ENCODE peak calls at places on chromosomes 1 and 21, in four cellular contexts. One of them, this sample, is unnamed.

GRCh38 chr1:163161337-163161736 is 41.4 kb downstream of the RGS5 start:
- DNase-seq in esophagus muscularis mucosa: no peak
- DNase-seq in stomach: no peak
- DNase-seq in HepG2: no peak
- DNase-seq in this sample: no peak

GRCh38 chr1:39407496-39407888 is 83.9 kb upstream of the BMP8A start:
- DNase-seq in esophagus muscularis mucosa: no peak
- DNase-seq in stomach: no peak
- DNase-seq in HepG2: no peak
- DNase-seq in this sample: no peak

GRCh38 chr21:35529141-35529863 is 480.2 kb upstream of the RUNX1 start:
- DNase-seq in esophagus muscularis mucosa: no peak
- DNase-seq in stomach: no peak
- DNase-seq in HepG2: no peak
- DNase-seq in this sample: no peak

GRCh38 chr1:36692465-36692864 is 209.8 kb upstream of the CSF3R start:
- DNase-seq in esophagus muscularis mucosa: no peak
- DNase-seq in stomach: no peak
- DNase-seq in HepG2: no peak
- DNase-seq in this sample: no peak

GRCh38 chr1:219476116-219476515 is 136.8 kb downstream of the ZC3H11B start:
- DNase-seq in esophagus muscularis mucosa: no peak
- DNase-seq in stomach: no peak
- DNase-seq in HepG2: no peak
- DNase-seq in this sample: no peak

GRCh38 chr1:175887981-175888428 is 144.6 kb upstream of the TNR start:
- DNase-seq in esophagus muscularis mucosa: no peak
- DNase-seq in stomach: peak
- DNase-seq in HepG2: peak
- DNase-seq in this sample: peak

GRCh38 chr1:37602750-37603694 is 7.3 kb upstream of the GNL2 start:
- DNase-seq in esophagus muscularis mucosa: no peak
- DNase-seq in stomach: no peak
- DNase-seq in HepG2: peak
- DNase-seq in this sample: peak

GRCh38 chr21:34946385-34947121 is 102.5 kb downstream of the RUNX1 start:
- DNase-seq in esophagus muscularis mucosa: no peak
- DNase-seq in stomach: no peak
- DNase-seq in HepG2: no peak
- DNase-seq in this sample: no peak

GRCh38 chr1:37797750-37798345 is 4.2 kb downstream of the MANEAL start:
- DNase-seq in esophagus muscularis mucosa: no peak
- DNase-seq in stomach: no peak
- DNase-seq in HepG2: no peak
- DNase-seq in this sample: no peak

GRCh38 chr1:1402081-1402900 is 3.2 kb upstream of the CCNL2 start:
- DNase-seq in esophagus muscularis mucosa: no peak
- DNase-seq in stomach: no peak
- DNase-seq in HepG2: peak
- DNase-seq in this sample: peak
- TF ChIP-seq CTCF in esophagus muscularis mucosa: no peak
- TF ChIP-seq CTCF in stomach: no peak
- TF ChIP-seq CTCF in HepG2: peak
- TF ChIP-seq CTCF in this sample: peak

DNA sequence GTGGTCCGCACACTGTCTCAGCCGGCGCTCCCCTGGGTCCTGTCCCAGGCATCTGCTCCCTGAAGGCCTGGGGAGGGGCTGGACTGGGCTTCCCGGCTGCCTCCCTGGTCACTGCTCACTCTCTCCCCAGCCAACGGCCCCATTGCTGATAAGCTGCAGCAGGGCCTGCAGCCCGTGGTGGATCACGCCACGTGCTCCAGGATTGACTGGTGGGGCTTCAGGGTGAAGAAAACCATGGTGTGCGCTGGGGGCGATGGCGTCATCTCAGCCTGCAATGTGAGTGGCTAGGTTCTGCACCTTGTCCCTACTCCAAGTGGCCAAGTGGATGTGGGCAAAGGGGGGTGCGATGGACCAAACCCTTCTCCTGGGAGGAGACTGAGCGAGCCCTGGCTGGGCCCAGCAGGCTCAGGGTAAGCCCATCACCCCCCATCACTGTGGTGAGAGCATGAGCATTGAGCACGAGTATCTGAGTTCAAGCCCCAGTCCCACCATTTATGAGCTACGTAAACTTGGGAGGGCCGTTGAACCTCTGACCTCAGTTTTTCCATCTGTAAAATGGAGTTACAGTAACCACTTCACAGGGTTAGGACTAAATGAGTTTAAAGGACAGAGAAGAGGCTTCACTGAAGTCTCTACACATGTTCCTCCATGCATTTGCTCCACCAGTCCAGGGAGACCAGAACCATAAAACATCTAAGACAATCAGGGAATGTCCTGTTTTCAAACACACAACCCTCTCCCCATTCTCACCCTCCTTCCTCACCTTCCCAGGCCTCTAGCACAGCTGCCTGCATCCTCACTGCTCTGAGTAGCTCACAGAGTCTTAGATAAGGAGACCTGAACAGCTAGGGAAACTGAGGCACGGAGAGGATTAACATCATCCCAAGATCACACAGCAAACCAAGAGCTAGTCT is 6.5 kb downstream of the CTRC start:
- DNase-seq in esophagus muscularis mucosa: no peak
- DNase-seq in stomach: no peak
- DNase-seq in HepG2: no peak
- DNase-seq in this sample: no peak
- TF ChIP-seq POLR2A in esophagus muscularis mucosa: no peak
- TF ChIP-seq POLR2A in stomach: no peak
- TF ChIP-seq POLR2A in HepG2: no peak
- TF ChIP-seq POLR2A in this sample: no peak

DNA sequence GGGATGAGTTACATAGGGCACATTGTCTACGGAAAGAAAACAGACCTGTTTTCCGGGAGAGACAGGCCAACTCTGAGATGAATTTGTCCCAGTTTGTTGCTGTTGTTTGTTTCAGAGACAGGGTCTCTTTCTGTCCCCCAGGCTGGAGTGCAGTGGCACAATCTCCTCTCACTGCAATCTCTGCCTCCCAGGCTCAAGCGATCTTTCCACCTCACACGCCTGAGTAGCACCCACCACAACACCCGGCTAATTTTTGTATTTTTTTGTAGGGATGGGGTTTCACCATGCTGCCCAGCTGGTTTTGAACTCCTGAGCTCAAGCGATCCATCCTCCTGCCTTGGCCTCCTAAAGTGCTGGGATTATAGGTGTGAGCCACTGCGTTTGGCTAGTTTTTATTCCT is 125.5 kb upstream of the ERRFI1 start:
- DNase-seq in esophagus muscularis mucosa: no peak
- DNase-seq in stomach: no peak
- DNase-seq in HepG2: peak
- DNase-seq in this sample: no peak
- TF ChIP-seq POLR2AphosphoS5 in esophagus muscularis mucosa: no peak
- TF ChIP-seq POLR2AphosphoS5 in stomach: no peak
- TF ChIP-seq POLR2AphosphoS5 in HepG2: no peak
- TF ChIP-seq POLR2AphosphoS5 in this sample: no peak

GRCh38 chr1:1040004-1040991 is 20.4 kb downstream of the AGRN start:
- DNase-seq in esophagus muscularis mucosa: no peak
- DNase-seq in stomach: peak
- DNase-seq in HepG2: no peak
- DNase-seq in this sample: peak
- TF ChIP-seq CTCF in esophagus muscularis mucosa: peak
- TF ChIP-seq CTCF in stomach: no peak
- TF ChIP-seq CTCF in HepG2: no peak
- TF ChIP-seq CTCF in this sample: no peak

GRCh38 chr1:203473281-203473680 is 2.3 kb upstream of the PRELP start:
- DNase-seq in esophagus muscularis mucosa: no peak
- DNase-seq in stomach: no peak
- DNase-seq in HepG2: no peak
- DNase-seq in this sample: no peak

GRCh38 chr1:203477748-203478147 is 2.1 kb downstream of the PRELP start:
- DNase-seq in esophagus muscularis mucosa: no peak
- DNase-seq in stomach: no peak
- DNase-seq in HepG2: no peak
- DNase-seq in this sample: no peak

GRCh38 chr1:203476223-203476622 is 617 bp downstream of the PRELP start:
- DNase-seq in esophagus muscularis mucosa: no peak
- DNase-seq in stomach: no peak
- DNase-seq in HepG2: no peak
- DNase-seq in this sample: no peak

GRCh38 chr1:203473781-203474305 is 1.8 kb upstream of the PRELP start:
- DNase-seq in esophagus muscularis mucosa: no peak
- DNase-seq in stomach: no peak
- DNase-seq in HepG2: no peak
- DNase-seq in this sample: no peak

DNA sequence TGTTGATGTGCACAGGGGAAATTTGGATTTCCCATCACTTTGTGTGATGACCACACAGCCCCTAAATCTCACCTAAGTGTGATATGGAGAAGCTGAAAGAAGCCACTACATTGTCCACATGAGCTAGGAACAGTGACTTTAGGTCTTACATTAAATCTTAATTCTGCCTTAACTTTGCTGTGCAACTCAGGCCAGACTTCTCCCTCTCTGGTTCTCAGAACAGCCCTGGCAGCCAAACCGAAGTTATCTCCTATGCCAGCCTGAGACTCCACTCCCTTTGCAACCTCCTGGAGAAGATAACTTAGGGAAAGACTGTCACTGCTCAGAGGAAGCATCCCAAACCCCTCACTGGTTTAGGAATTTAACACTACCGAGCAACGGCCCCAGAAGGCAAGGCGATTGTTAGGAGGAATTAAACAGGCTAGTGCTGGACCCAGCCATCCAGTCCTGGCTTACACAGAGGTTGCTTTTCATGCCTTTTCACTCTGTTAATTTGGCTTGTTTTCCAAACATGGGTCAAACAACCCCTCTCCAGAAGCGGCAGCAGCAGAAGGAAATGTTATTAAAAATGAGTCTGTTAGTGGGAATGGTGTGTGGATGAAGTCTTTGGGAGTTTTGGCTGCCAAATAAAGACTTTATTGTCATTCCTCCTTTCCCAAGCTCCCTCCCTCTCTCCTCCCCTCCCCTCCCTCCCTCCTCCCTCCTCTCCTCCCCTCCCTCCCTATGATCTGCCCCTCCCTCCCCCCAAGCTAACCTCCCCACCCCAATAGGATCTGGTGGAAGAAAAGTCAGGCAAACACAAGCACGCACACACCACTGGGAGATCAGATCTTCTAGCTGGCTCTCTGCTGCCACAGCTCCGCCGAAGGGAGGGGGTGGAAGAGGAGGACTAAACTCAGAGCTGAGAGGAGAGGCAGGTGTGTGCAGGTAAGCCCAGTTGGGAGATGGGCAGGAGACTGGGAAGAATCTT is at the start of gene PRELP:
- DNase-seq in esophagus muscularis mucosa: no peak
- DNase-seq in stomach: peak
- DNase-seq in HepG2: no peak
- DNase-seq in this sample: peak
- TF ChIP-seq POLR2A in esophagus muscularis mucosa: peak
- TF ChIP-seq POLR2A in stomach: no peak
- TF ChIP-seq POLR2A in HepG2: no peak
- TF ChIP-seq POLR2A in this sample: peak

DNA sequence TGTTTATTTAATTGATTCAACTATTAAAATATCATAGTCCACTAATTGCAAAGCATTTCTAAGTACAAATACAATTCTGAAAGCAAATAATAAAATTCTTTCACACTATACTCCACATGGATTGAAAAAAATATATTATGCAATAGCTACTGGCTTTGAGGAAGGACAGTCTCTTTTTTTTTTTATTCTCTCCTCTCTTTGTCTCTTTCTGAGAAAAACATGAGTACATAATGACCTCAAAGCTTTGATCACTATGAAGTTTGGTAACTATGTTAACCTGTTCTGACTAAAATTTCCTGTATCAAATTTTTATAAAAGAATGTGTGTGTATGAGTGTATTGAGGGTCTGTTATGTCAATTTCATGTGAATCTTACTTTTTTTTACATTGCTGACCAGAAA is 96.2 kb downstream of the RGS2 start:
- DNase-seq in esophagus muscularis mucosa: no peak
- DNase-seq in stomach: no peak
- DNase-seq in HepG2: no peak
- DNase-seq in this sample: no peak
- TF ChIP-seq POLR2AphosphoS5 in esophagus muscularis mucosa: no peak
- TF ChIP-seq POLR2AphosphoS5 in stomach: no peak
- TF ChIP-seq POLR2AphosphoS5 in HepG2: no peak
- TF ChIP-seq POLR2AphosphoS5 in this sample: no peak

GRCh38 chr1:1799716-1800115 is 21.4 kb upstream of the NADK start:
- DNase-seq in esophagus muscularis mucosa: no peak
- DNase-seq in stomach: no peak
- DNase-seq in HepG2: no peak
- DNase-seq in this sample: no peak

GRCh38 chr1:1794999-1795398 is 16.7 kb upstream of the NADK start:
- DNase-seq in esophagus muscularis mucosa: no peak
- DNase-seq in stomach: no peak
- DNase-seq in HepG2: no peak
- DNase-seq in this sample: no peak

GRCh38 chr1:1797731-1798341 is 19.6 kb upstream of the NADK start:
- DNase-seq in esophagus muscularis mucosa: no peak
- DNase-seq in stomach: peak
- DNase-seq in HepG2: no peak
- DNase-seq in this sample: no peak

GRCh38 chr1:1793481-1794244 is 15.4 kb upstream of the NADK start:
- DNase-seq in esophagus muscularis mucosa: no peak
- DNase-seq in stomach: no peak
- DNase-seq in HepG2: no peak
- DNase-seq in this sample: no peak

GRCh38 chr1:1796466-1796865 is 18.2 kb upstream of the NADK start:
- DNase-seq in esophagus muscularis mucosa: no peak
- DNase-seq in stomach: no peak
- DNase-seq in HepG2: no peak
- DNase-seq in this sample: no peak
- TF ChIP-seq CTCF in esophagus muscularis mucosa: no peak
- TF ChIP-seq CTCF in stomach: no peak
- TF ChIP-seq CTCF in HepG2: peak
- TF ChIP-seq CTCF in this sample: no peak

DNA sequence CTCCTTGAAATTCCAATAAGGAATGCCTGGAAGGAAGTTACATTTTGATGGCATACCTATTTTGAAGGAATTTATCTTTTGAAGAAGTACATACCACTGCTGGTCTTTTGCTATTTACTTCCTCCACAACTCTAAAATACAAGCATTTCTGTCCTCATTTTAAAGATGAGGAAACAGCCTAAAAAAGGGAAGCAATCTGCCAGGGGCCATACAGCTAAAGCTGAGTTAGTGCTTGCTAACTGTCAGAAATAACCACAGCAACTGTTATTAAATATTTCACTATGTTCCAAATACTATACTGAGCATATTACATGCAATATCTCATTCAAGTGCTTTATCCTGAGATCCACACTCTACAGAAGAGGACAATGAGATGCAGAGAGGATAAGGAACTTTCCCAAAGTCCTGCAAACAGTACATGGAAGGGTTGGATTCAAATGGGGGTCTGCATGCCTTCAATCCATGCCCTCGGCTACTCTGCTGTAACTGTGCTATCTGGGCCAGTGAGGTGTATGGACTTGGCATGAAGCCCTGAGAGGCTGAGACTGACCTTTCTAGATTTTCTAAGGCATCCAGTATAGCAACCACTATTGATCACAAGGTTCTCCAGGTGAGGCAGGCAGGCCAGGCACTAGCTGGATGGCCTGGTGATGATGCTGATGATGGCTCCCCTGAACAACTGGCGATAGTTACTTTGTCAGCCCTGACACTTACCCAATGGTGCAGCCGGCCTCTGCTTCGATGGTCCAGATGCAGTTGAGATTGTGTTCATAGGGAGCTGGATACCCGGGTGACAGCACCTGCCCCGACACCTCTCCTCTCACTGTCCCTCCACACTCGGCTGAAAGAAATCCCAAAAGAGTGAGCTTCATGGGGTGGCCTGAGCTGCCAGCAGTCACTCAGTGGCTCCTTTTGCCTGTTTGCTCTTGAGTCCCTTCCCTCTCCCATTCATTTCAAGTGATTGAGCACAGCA is 171.4 kb upstream of the HMGB4 start:
- DNase-seq in esophagus muscularis mucosa: peak
- DNase-seq in stomach: no peak
- DNase-seq in HepG2: no peak
- DNase-seq in this sample: no peak
- TF ChIP-seq POLR2A in esophagus muscularis mucosa: no peak
- TF ChIP-seq POLR2A in stomach: no peak
- TF ChIP-seq POLR2A in HepG2: no peak
- TF ChIP-seq POLR2A in this sample: no peak

This sample was measured in transverse colon.